ENCODE peak calls at places on chromosomes 4 and X, in five cellular contexts. T, C, S, L and N are unnamed samples.

GRCh38 chrX:141467442-141467841 is 117.1 kb downstream of the SPANXA1 start:
- DNase-seq in T (no peak), C (no peak), S (no peak), L (peak; percentile 1), N (no peak)

GRCh38 chrX:66399273-66399672 is 235.2 kb downstream of the HEPH start:
- DNase-seq in T (no peak), C (no peak), S (no peak), L (no peak), N (no peak)

GRCh38 chr4:29277381-29277780 is 1442.8 kb upstream of the PCDH7 start:
- DNase-seq in T (no peak), C (no peak), S (no peak), L (no peak), N (no peak)

GRCh38 chr4:80309301-80310004 is 26.1 kb upstream of the CFAP299 start:
- DNase-seq in T (no peak), C (no peak), S (no peak), L (no peak), N (no peak)

GRCh38 chr4:76310683-76311082 is 4.2 kb downstream of the STBD1 start:
- DNase-seq in T (no peak), C (no peak), S (no peak), L (peak; percentile 45), N (no peak)

GRCh38 chr4:57071340-57071739 is 38.8 kb downstream of the IGFBP7 start:
- DNase-seq in T (no peak), C (no peak), S (no peak), L (no peak), N (no peak)

GRCh38 chr4:37441231-37442061 is 196.9 kb downstream of the NWD2 start:
- DNase-seq in T (no peak), C (no peak), S (no peak), L (no peak), N (no peak)

GRCh38 chr4:169059294-169060201 is 49.5 kb upstream of the CBR4 start:
- DNase-seq in T (no peak), C (no peak), S (peak; percentile 23), L (no peak), N (no peak)

GRCh38 chr4:138235419-138235952 is 6.7 kb downstream of the SLC7A11 start:
- DNase-seq in T (no peak), C (no peak), S (no peak), L (peak; percentile 8), N (no peak)